ENCODE peak calls at places on chromosomes 2 and 18, in ten cellular contexts. X, P, I, Q, H, A, C, Z, U and S are unnamed samples.

GRCh38 chr2:31131871-31132270 is 6.4 kb downstream of the GALNT14 start:
- DNase-seq in U (no peak), P (no peak), Z (no peak), I (no peak), A (no peak), Q (no peak), C (no peak), H (no peak), X (no peak), S (no peak)

GRCh38 chr2:205276071-205276777 is 406.1 kb upstream of the NRP2 start:
- DNase-seq in H (no peak), P (no peak), Q (no peak), X (no peak), C (peak), Z (no peak), A (no peak), U (no peak), I (no peak), S (no peak)

GRCh38 chr2:33241072-33241471 is 235.4 kb upstream of the RASGRP3 start:
- DNase-seq in H (no peak), X (no peak), C (no peak), P (no peak), U (no peak), Q (no peak), Z (no peak), A (no peak), I (no peak), S (no peak)

GRCh38 chr18:35024965-35025364 is 16.2 kb upstream of the MAPRE2 start:
- DNase-seq in H (no peak), A (no peak), Q (no peak), X (no peak), Z (no peak), P (no peak), C (peak), I (no peak), U (no peak), S (no peak)

GRCh38 chr2:234257859-234258561 is 207.5 kb downstream of the SPP2 start:
- DNase-seq in X (no peak), C (peak), I (peak), U (no peak), H (peak), Z (peak), P (peak), Q (no peak), A (no peak), S (no peak)

GRCh38 chr18:54210463-54210862 is 14.0 kb downstream of the MBD2 start:
- DNase-seq in C (no peak), H (no peak), A (no peak), X (no peak), Z (peak), I (no peak), P (no peak), Q (no peak), U (no peak), S (no peak)

GRCh38 chr2:121442889-121443288 is 87.8 kb upstream of the RNU4ATAC start:
- DNase-seq in P (no peak), H (no peak), Z (no peak), X (no peak), I (no peak), Q (no peak), C (no peak), U (no peak), A (no peak), S (no peak)

GRCh38 chr2:192267484-192267883 is 72.8 kb upstream of the TMEFF2 start:
- DNase-seq in C (peak), A (no peak), I (no peak), Q (no peak), P (no peak), H (no peak), Z (no peak), U (no peak), X (no peak), S (no peak)

GRCh38 chr2:189933911-189934399 is 128.6 kb downstream of the MSTN start:
- DNase-seq in P (no peak), I (no peak), X (no peak), Z (no peak), H (no peak), C (peak), Q (no peak), A (no peak), U (no peak), S (no peak)